ENCODE peak calls at places on chromosome 2, in six cellular contexts. L, V, A, K, H and P are unnamed samples.

GRCh38 chr2:71878626-71879508 is 268.8 kb downstream of the CYP26B1 start:
- DNase-seq in L (no peak), V (no peak), A (no peak), K (no peak), H (no peak), P (no peak)

GRCh38 chr2:14137643-14138042 is 494.9 kb upstream of the LRATD1 start:
- DNase-seq in L (no peak), V (no peak), A (no peak), K (no peak), H (no peak), P (no peak)

GRCh38 chr2:157891630-157892016 is 15.5 kb upstream of the ACVR1 start:
- DNase-seq in L (no peak), V (no peak), A (no peak), K (no peak), H (no peak), P (no peak)

GRCh38 chr2:127027715-127028114 is 79.2 kb downstream of the BIN1 start:
- DNase-seq in L (no peak), V (no peak), A (no peak), K (no peak), H (no peak), P (no peak)

GRCh38 chr2:44077942-44078511 is 82.2 kb upstream of the LRPPRC start:
- DNase-seq in L (no peak), V (no peak), A (no peak), K (no peak), H (no peak), P (no peak)

GRCh38 chr2:109120166-109120565 is 8.8 kb upstream of the SH3RF3 start:
- DNase-seq in L (no peak), V (no peak), A (no peak), K (no peak), H (no peak), P (no peak)

GRCh38 chr2:117615106-117615505 is 199.4 kb upstream of the DDX18 start:
- DNase-seq in L (no peak), V (no peak), A (no peak), K (no peak), H (no peak), P (no peak)

GRCh38 chr2:191539068-191539467 is 138.9 kb upstream of the NABP1 start:
- DNase-seq in L (no peak), V (no peak), A (no peak), K (peak), H (no peak), P (peak)

GRCh38 chr2:84771251-84771650 is 109.6 kb downstream of the TRABD2A start:
- DNase-seq in L (no peak), V (no peak), A (no peak), K (no peak), H (no peak), P (no peak)

GRCh38 chr2:33437815-33438214 is 38.6 kb upstream of the RASGRP3 start:
- DNase-seq in L (no peak), V (no peak), A (no peak), K (no peak), H (no peak), P (no peak)

GRCh38 chr2:79935771-79936657 is 368.5 kb downstream of the LRRTM1 start:
- DNase-seq in L (peak), V (no peak), A (peak), K (no peak), H (peak), P (peak)

GRCh38 chr2:10947005-10947440 is 35.3 kb downstream of the KCNF1 start:
- DNase-seq in L (no peak), V (no peak), A (no peak), K (no peak), H (no peak), P (no peak)

GRCh38 chr2:11904029-11904428 is 157.6 kb downstream of the LPIN1 start:
- DNase-seq in L (no peak), V (no peak), A (no peak), K (no peak), H (no peak), P (peak)

GRCh38 chr2:128642316-128642715 is 323.6 kb upstream of the HS6ST1 start:
- DNase-seq in L (no peak), V (no peak), A (no peak), K (no peak), H (peak), P (no peak)

GRCh38 chr2:11532434-11533055 is 1.3 kb upstream of the GREB1 start:
- DNase-seq in L (no peak), V (no peak), A (no peak), K (no peak), H (no peak), P (no peak)

GRCh38 chr2:10284108-10284870 is 18.4 kb upstream of the HPCAL1 start:
- DNase-seq in L (no peak), V (no peak), A (no peak), K (no peak), H (no peak), P (no peak)

GRCh38 chr2:202185816-202186221 is 52.6 kb downstream of the SUMO1 start:
- DNase-seq in L (no peak), V (no peak), A (peak), K (no peak), H (no peak), P (no peak)

GRCh38 chr2:192288290-192288689 is 93.6 kb upstream of the TMEFF2 start:
- DNase-seq in L (no peak), V (no peak), A (no peak), K (no peak), H (no peak), P (no peak)

GRCh38 chr2:176997074-176997791 is 215.4 kb upstream of the HNRNPA3 start:
- DNase-seq in L (peak), V (no peak), A (peak), K (peak), H (peak), P (peak)

GRCh38 chr2:182591774-182592173 is 124.3 kb upstream of the DNAJC10 start:
- DNase-seq in L (no peak), V (no peak), A (no peak), K (no peak), H (no peak), P (no peak)

GRCh38 chr2:230968921-230969672 is 26.8 kb upstream of the SPATA3 start:
- DNase-seq in L (no peak), V (no peak), A (no peak), K (no peak), H (no peak), P (no peak)

GRCh38 chr2:231936491-231936890 is 10.3 kb upstream of the NPPC start:
- DNase-seq in L (no peak), V (no peak), A (no peak), K (no peak), H (no peak), P (no peak)

GRCh38 chr2:210620456-210620855 is 64.1 kb downstream of the CPS1 start:
- DNase-seq in L (no peak), V (no peak), A (no peak), K (no peak), H (no peak), P (no peak)

GRCh38 chr2:44136186-44136585 is 32.5 kb upstream of the PPM1B start:
- DNase-seq in L (no peak), V (no peak), A (no peak), K (no peak), H (no peak), P (no peak)

DNA sequence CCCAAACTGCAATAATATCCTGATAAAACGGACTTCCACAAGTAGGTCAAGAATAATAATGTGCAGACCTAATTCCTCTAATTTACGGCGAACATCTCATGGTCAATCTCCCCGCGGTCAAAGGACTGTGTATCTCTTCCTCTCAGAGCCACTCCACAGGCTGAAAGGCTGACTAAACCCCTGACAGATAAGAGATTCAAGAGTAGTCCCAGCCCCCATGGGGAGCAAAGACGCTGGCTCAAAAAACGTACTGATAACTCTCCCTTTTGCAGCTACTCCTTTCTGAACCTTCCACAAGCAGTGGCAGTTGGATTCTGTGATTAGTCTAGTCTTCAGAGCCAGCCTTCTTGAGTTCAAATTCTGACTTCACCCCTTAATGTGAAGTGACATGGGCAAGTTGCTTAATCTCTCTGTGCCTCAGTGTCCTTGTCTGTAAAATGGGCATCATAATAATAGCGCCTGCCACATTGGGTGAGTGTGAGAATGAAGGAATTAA is 19.7 kb upstream of the IL18R1 start:
- DNase-seq in L (no peak), V (no peak), A (no peak), K (no peak), H (no peak), P (no peak)
- TF ChIP-seq POLR2AphosphoS5 in L (no peak), V (no peak), A (no peak), K (no peak), H (no peak), P (no peak)

GRCh38 chr2:206824219-206824618 is 58.8 kb downstream of the FASTKD2 start:
- DNase-seq in L (no peak), V (no peak), A (no peak), K (no peak), H (no peak), P (no peak)
- TF ChIP-seq POLR2AphosphoS5 in L (no peak), V (no peak), A (no peak), K (no peak), H (no peak), P (no peak)

DNA sequence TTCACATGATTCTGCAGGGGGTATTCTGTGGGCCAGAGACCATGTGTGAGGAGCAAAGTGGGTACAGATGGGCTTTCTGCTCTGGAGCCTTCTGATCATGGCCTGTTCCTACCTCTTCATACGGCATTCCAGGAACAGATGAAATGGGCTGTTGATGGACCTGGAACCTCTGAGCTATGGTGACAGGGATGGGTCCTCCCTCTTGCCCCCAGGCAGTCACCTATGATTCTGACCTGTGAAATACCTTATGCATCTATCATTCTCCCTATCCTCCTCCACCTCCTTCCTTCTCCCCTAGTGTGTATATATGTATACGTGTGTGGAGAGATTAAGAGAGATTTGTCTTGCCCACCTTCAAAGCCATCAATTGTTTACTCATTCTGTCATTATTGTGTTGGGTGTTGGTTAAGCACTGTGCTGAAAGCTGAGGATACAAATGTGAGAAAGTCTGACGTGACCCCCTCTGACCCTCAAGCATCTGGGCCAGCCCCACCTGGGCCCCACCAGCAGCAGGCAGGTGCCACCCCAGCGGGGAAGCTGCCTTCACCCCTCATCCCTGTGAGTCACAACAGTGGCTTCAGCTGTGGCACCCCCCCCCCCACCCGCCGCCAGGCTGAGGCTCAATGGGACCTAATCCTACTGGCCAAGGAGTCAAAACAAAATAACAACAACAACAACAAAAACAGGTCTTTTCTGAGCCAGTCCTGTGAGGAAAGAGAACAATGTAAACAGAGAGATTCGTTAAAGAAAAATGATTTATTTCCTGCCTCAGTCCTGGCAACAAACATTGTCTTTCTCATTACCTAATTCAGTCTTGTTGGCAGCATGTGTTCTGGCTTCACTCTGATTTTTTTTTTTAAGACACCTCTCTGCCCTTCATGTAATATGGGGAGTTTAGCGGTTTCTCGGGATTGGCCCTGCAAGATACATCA is 103.8 kb upstream of the CDC42EP3 start:
- DNase-seq in L (no peak), V (peak), A (no peak), K (no peak), H (no peak), P (no peak)
- TF ChIP-seq POLR2AphosphoS5 in L (no peak), V (no peak), A (no peak), K (no peak), H (no peak), P (no peak)

DNA sequence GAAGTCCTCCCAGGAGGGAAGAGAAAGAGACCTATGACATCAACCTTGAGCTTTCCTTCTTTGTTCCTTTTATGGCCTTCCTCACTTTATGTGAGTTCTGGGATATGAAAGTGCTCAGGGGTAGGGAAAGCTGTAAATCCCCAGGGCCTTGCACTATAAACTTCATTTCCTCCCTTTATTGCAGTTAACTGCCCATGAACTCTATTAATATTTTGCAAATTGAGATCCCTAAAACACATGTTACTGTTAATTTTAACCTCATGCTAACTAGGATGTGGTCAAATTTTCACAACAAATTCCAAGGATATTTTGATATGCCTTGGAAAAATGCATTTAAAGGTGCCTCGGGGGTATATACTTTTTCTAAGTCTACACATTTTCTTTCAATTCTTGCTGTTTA is 359.9 kb downstream of the OSR1 start:
- DNase-seq in L (no peak), V (no peak), A (no peak), K (no peak), H (no peak), P (no peak)
- TF ChIP-seq POLR2AphosphoS5 in L (no peak), V (no peak), A (no peak), K (no peak), H (no peak), P (no peak)

DNA sequence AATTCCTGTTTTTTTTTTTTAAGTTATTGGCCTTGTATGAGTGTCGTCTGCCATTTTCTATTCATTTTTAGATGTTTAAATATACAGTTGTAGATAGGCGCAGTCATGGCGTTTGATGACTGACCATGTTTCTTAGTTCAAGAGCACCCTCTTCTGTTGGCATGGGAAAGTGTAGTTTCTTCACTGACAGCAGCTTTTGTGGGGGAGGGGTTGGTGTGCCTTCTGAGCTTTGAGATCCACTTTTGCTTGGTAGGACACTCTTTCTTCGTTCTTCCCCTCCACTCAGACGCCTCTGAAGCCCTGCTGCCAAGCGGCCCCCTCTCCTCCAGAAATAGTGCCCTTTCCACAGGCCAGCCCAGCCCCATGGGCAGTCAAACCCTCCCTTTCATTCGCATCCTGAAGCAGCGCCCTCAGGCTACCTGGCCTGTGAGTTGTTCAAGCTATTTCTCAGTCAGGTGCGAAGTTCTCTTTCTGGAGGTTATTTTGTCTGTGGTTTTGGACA is 492.0 kb downstream of the TNS1 start:
- DNase-seq in L (peak), V (no peak), A (peak), K (peak), H (peak), P (peak)
- TF ChIP-seq POLR2AphosphoS5 in L (no peak), V (no peak), A (no peak), K (no peak), H (peak), P (no peak)

DNA sequence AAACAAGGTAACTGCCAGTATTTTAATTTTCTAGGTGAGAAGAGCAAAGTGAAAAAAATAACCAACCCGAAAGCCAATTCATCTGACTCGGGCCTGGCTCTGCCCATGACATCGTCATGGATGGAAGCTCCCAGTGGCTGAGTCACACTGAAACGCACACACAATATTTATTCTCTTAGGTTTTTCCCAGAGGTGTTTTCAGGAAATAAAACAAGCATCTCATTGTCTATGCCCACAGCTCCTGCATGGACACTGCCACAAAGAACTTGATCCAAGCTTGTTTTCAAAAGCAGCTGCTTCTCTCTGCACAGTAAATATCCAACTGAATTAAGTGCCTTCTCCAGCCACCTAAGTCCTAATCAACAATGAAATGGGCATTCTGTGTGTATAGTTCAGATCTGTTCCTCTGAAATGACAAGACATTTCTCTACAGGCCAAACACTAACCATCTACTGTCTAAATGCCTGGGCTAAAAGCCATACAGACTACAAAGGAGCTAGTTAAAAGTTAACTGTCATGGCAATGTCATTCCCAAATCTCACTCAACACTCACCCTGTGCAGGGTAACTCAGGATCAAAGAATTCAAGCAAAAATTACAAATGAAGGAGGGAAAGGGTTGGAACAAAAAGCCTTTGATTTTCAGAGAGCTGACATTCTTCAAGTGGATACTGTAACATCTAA is 62.9 kb downstream of the RPL31 start:
- DNase-seq in L (no peak), V (no peak), A (peak), K (peak), H (peak), P (no peak)
- TF ChIP-seq POLR2AphosphoS5 in L (no peak), V (no peak), A (no peak), K (no peak), H (no peak), P (no peak)

DNA sequence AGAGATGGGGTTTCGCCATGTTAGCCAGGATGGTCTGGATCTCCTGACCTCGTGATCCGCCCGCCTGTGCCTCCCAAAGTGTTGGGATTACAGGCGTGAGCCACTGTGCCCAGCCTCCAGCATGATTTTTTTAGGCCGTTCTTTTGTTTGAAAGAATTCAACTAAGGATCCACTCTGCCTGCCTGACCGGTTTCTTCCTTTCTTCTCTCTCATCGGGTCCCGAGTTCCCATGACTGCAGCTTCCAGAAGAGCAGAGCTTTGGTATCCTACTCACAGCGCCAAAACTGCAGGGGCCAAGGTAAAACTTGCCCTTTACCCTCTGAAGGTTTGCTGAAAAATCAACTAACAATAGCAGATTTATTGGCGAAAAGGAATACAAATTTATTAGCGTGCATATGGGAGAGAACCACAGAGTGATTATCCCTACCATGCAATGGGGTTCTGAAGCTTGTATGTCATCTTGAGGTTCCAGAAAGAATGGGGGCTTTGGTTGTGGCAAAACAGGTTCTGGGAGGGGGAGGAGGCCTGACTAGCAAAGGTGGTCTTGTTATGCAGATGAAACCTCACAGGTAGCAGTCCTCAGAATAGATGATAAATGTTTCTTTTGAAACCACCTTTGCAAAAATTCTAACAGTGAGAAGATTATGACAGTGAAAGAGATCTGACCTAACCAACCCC is 87.0 kb upstream of the MSH6 start:
- DNase-seq in L (no peak), V (no peak), A (no peak), K (no peak), H (no peak), P (no peak)
- TF ChIP-seq POLR2AphosphoS5 in L (no peak), V (no peak), A (no peak), K (no peak), H (no peak), P (no peak)

DNA sequence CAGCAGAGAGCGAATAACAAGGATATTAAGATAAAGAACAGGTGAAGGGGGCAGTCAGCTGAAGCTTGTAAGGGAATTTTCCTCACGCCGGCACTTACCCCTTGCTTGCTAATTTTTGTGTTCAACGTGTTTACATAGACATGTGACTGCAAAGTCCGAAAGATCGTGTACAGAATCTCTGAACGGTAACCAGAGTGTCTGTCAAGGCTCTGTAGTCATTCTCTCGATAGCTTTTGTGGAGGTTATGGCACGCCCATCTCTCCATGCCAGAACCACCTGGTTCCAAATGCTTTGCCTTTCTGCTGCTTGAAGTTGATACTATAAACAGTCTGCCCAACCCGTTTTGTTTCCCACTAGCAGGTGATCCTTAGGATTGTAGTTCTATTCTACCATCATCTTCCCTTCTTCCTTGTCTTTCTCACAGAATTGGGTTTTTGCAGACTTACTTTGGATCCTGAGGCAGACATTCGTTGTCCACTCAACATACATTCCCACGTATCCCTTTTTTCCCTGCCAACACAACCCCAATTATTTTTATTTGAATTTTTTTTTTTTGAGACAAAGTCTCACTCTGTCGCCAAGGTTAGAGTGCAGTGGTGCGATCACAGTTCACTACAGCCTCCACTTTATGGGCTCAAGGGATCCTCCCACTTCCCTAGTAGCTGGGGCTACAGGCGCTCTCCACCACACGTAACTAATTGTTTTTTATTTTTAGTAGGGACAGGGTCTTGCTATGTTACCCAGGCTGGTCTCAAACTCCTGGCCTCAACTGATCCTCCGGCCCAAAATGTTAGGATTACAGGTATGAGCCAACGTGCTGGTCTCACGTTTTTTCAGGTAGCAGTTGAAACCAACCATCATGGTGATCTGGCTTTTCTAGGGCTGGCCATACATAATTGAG is 1.3 kb upstream of the USP34 start:
- DNase-seq in L (peak), V (no peak), A (no peak), K (no peak), H (no peak), P (no peak)
- TF ChIP-seq POLR2AphosphoS5 in L (no peak), V (no peak), A (no peak), K (peak), H (no peak), P (no peak)